ENCODE peak calls at places on chromosomes 13 and 19, in nine cellular contexts. One of them, this sample, is unnamed.
A peak's percentile ranks its signal among the peaks of the same experiment; 100 is the strongest.

GRCh38 chr13:50826035-50826434 is 17.5 kb downstream of the DLEU7 start:
- DNase-seq in breast epithelium: no peak
- DNase-seq in sigmoid colon: no peak
- DNase-seq in endothelial cell of umbilical vein: no peak
- DNase-seq in GM23338: peak; percentile 26
- DNase-seq in HepG2: no peak
- DNase-seq in K562: no peak
- DNase-seq in GM12878: no peak
- DNase-seq in esophagus muscularis mucosa: no peak
- DNase-seq in this sample: no peak

GRCh38 chr19:10961763-10962536 is 1.1 kb downstream of the SMARCA4 start:
- DNase-seq in breast epithelium: no peak
- DNase-seq in sigmoid colon: no peak
- DNase-seq in endothelial cell of umbilical vein: peak; percentile 44
- DNase-seq in GM23338: no peak
- DNase-seq in HepG2: no peak
- DNase-seq in K562: peak; percentile 33
- DNase-seq in GM12878: no peak
- DNase-seq in esophagus muscularis mucosa: no peak
- DNase-seq in this sample: no peak

GRCh38 chr13:94345374-94346195 is 133.9 kb downstream of the DCT start:
- DNase-seq in breast epithelium: no peak
- DNase-seq in sigmoid colon: no peak
- DNase-seq in endothelial cell of umbilical vein: peak; percentile 73
- DNase-seq in GM23338: no peak
- DNase-seq in HepG2: peak; percentile 22
- DNase-seq in K562: no peak
- DNase-seq in GM12878: no peak
- DNase-seq in esophagus muscularis mucosa: no peak
- DNase-seq in this sample: no peak

GRCh38 chr13:27354379-27354778 is 70.0 kb upstream of the GTF3A start:
- DNase-seq in breast epithelium: no peak
- DNase-seq in sigmoid colon: no peak
- DNase-seq in endothelial cell of umbilical vein: no peak
- DNase-seq in GM23338: no peak
- DNase-seq in HepG2: no peak
- DNase-seq in K562: no peak
- DNase-seq in GM12878: no peak
- DNase-seq in esophagus muscularis mucosa: no peak
- DNase-seq in this sample: no peak

GRCh38 chr19:47608908-47609879 is at the start of gene BICRA:
- DNase-seq in breast epithelium: peak; percentile 82
- DNase-seq in sigmoid colon: peak; percentile 94
- DNase-seq in endothelial cell of umbilical vein: peak; percentile 62
- DNase-seq in GM23338: peak; percentile 92
- DNase-seq in HepG2: peak; percentile 65
- DNase-seq in K562: peak; percentile 88
- DNase-seq in GM12878: no peak
- DNase-seq in esophagus muscularis mucosa: peak; percentile 93
- DNase-seq in this sample: peak; percentile 87

GRCh38 chr13:50129923-50130685 is 114.9 kb downstream of the KCNRG start:
- DNase-seq in breast epithelium: no peak
- DNase-seq in sigmoid colon: peak; percentile 70
- DNase-seq in endothelial cell of umbilical vein: no peak
- DNase-seq in GM23338: peak; percentile 73
- DNase-seq in HepG2: no peak
- DNase-seq in K562: no peak
- DNase-seq in GM12878: no peak
- DNase-seq in esophagus muscularis mucosa: peak; percentile 91
- DNase-seq in this sample: no peak

GRCh38 chr19:41621654-41622053 is 5.2 kb downstream of the CEACAM4 start:
- DNase-seq in breast epithelium: no peak
- DNase-seq in sigmoid colon: no peak
- DNase-seq in endothelial cell of umbilical vein: no peak
- DNase-seq in GM23338: no peak
- DNase-seq in HepG2: no peak
- DNase-seq in K562: no peak
- DNase-seq in GM12878: no peak
- DNase-seq in esophagus muscularis mucosa: no peak
- DNase-seq in this sample: no peak

GRCh38 chr13:41562083-41562482 is 104.7 kb downstream of the RGCC start:
- DNase-seq in breast epithelium: no peak
- DNase-seq in sigmoid colon: peak; percentile 87
- DNase-seq in endothelial cell of umbilical vein: peak; percentile 49
- DNase-seq in GM23338: no peak
- DNase-seq in HepG2: no peak
- DNase-seq in K562: no peak
- DNase-seq in GM12878: no peak
- DNase-seq in esophagus muscularis mucosa: no peak
- DNase-seq in this sample: no peak

GRCh38 chr13:30194906-30195305 is 112.4 kb downstream of the KATNAL1 start:
- DNase-seq in breast epithelium: no peak
- DNase-seq in sigmoid colon: no peak
- DNase-seq in endothelial cell of umbilical vein: no peak
- DNase-seq in GM23338: peak; percentile 40
- DNase-seq in HepG2: no peak
- DNase-seq in K562: no peak
- DNase-seq in GM12878: no peak
- DNase-seq in esophagus muscularis mucosa: no peak
- DNase-seq in this sample: no peak
- H3K27ac ChIP-seq in breast epithelium: no peak overlapping the region
- H3K27ac ChIP-seq in sigmoid colon: no peak overlapping the region
- H3K27ac ChIP-seq in endothelial cell of umbilical vein: no peak overlapping the region
- H3K27ac ChIP-seq in GM23338: no peak overlapping the region
- H3K27ac ChIP-seq in HepG2: no peak overlapping the region
- H3K27ac ChIP-seq in K562: no peak overlapping the region
- H3K27ac ChIP-seq in GM12878: peak overlapping the region; percentile 70
- H3K27ac ChIP-seq in esophagus muscularis mucosa: no peak overlapping the region
- H3K27ac ChIP-seq in this sample: no peak overlapping the region

GRCh38 chr19:16375157-16375935 is 50.7 kb downstream of the KLF2 start:
- DNase-seq in breast epithelium: no peak
- DNase-seq in sigmoid colon: no peak
- DNase-seq in endothelial cell of umbilical vein: no peak
- DNase-seq in GM23338: no peak
- DNase-seq in HepG2: no peak
- DNase-seq in K562: no peak
- DNase-seq in GM12878: no peak
- DNase-seq in esophagus muscularis mucosa: no peak
- DNase-seq in this sample: no peak
- H3K4me1 ChIP-seq in breast epithelium: peaks cover 4% of the 10 kb centered on the region
- H3K4me1 ChIP-seq in sigmoid colon: peaks cover 11% of the 10 kb centered on the region
- H3K4me1 ChIP-seq in endothelial cell of umbilical vein: peaks cover 13% of the 10 kb centered on the region
- H3K4me1 ChIP-seq in GM23338: no peaks in the 10 kb centered on the region
- H3K4me1 ChIP-seq in HepG2: peaks cover 31% of the 10 kb centered on the region
- H3K4me1 ChIP-seq in K562: peaks cover 32% of the 10 kb centered on the region
- H3K4me1 ChIP-seq in GM12878: peaks cover 32% of the 10 kb centered on the region
- H3K4me1 ChIP-seq in esophagus muscularis mucosa: peaks cover 47% of the 10 kb centered on the region
- H3K4me1 ChIP-seq in this sample: peaks cover 49% of the 10 kb centered on the region

GRCh38 chr19:48698046-48698445 is 2.3 kb downstream of the FUT2 start:
- DNase-seq in breast epithelium: no peak
- DNase-seq in sigmoid colon: no peak
- DNase-seq in endothelial cell of umbilical vein: peak; percentile 60
- DNase-seq in GM23338: no peak
- DNase-seq in HepG2: no peak
- DNase-seq in K562: peak; percentile 79
- DNase-seq in GM12878: no peak
- DNase-seq in esophagus muscularis mucosa: no peak
- DNase-seq in this sample: peak; percentile 87

GRCh38 chr19:48695743-48696352 is at the start of gene FUT2:
- DNase-seq in breast epithelium: no peak
- DNase-seq in sigmoid colon: no peak
- DNase-seq in endothelial cell of umbilical vein: no peak
- DNase-seq in GM23338: peak; percentile 86
- DNase-seq in HepG2: no peak
- DNase-seq in K562: no peak
- DNase-seq in GM12878: no peak
- DNase-seq in esophagus muscularis mucosa: no peak
- DNase-seq in this sample: peak; percentile 90

GRCh38 chr19:48696353-48697010 is 711 bp downstream of the FUT2 start:
- DNase-seq in breast epithelium: no peak
- DNase-seq in sigmoid colon: no peak
- DNase-seq in endothelial cell of umbilical vein: no peak
- DNase-seq in GM23338: peak; percentile 72
- DNase-seq in HepG2: no peak
- DNase-seq in K562: no peak
- DNase-seq in GM12878: no peak
- DNase-seq in esophagus muscularis mucosa: no peak
- DNase-seq in this sample: peak; percentile 47
- TF ChIP-seq POLR2AphosphoS5 in breast epithelium: no peak
- TF ChIP-seq POLR2AphosphoS5 in sigmoid colon: no peak
- TF ChIP-seq POLR2AphosphoS5 in endothelial cell of umbilical vein: no peak
- TF ChIP-seq POLR2AphosphoS5 in GM23338: no peak
- TF ChIP-seq POLR2AphosphoS5 in HepG2: no peak
- TF ChIP-seq POLR2AphosphoS5 in K562: no peak
- TF ChIP-seq POLR2AphosphoS5 in GM12878: no peak
- TF ChIP-seq POLR2AphosphoS5 in esophagus muscularis mucosa: no peak
- TF ChIP-seq POLR2AphosphoS5 in this sample: no peak

GRCh38 chr19:2547033-2547680 is 71.2 kb downstream of the GADD45B start:
- DNase-seq in breast epithelium: no peak
- DNase-seq in sigmoid colon: peak; percentile 61
- DNase-seq in endothelial cell of umbilical vein: no peak
- DNase-seq in GM23338: no peak
- DNase-seq in HepG2: peak; percentile 76
- DNase-seq in K562: no peak
- DNase-seq in GM12878: no peak
- DNase-seq in esophagus muscularis mucosa: no peak
- DNase-seq in this sample: no peak
- H3K27ac ChIP-seq in breast epithelium: peak overlapping the region; percentile 88
- H3K27ac ChIP-seq in sigmoid colon: peak overlapping the region; percentile 96
- H3K27ac ChIP-seq in endothelial cell of umbilical vein: peak overlapping the region; percentile 82
- H3K27ac ChIP-seq in GM23338: peak overlapping the region; percentile 32
- H3K27ac ChIP-seq in HepG2: peak overlapping the region; percentile 100
- H3K27ac ChIP-seq in K562: no peak overlapping the region
- H3K27ac ChIP-seq in GM12878: no peak overlapping the region
- H3K27ac ChIP-seq in esophagus muscularis mucosa: peak overlapping the region; percentile 97
- H3K27ac ChIP-seq in this sample: peak overlapping the region; percentile 40

GRCh38 chr19:5628919-5629481 is 6.1 kb downstream of the SAFB start:
- DNase-seq in breast epithelium: no peak
- DNase-seq in sigmoid colon: no peak
- DNase-seq in endothelial cell of umbilical vein: no peak
- DNase-seq in GM23338: no peak
- DNase-seq in HepG2: no peak
- DNase-seq in K562: no peak
- DNase-seq in GM12878: no peak
- DNase-seq in esophagus muscularis mucosa: no peak
- DNase-seq in this sample: no peak

GRCh38 chr19:5628470-5628869 is 5.6 kb downstream of the SAFB start:
- DNase-seq in breast epithelium: no peak
- DNase-seq in sigmoid colon: no peak
- DNase-seq in endothelial cell of umbilical vein: no peak
- DNase-seq in GM23338: no peak
- DNase-seq in HepG2: no peak
- DNase-seq in K562: no peak
- DNase-seq in GM12878: no peak
- DNase-seq in esophagus muscularis mucosa: no peak
- DNase-seq in this sample: no peak

GRCh38 chr19:5632657-5633056 is 9.8 kb downstream of the SAFB start:
- DNase-seq in breast epithelium: no peak
- DNase-seq in sigmoid colon: no peak
- DNase-seq in endothelial cell of umbilical vein: no peak
- DNase-seq in GM23338: no peak
- DNase-seq in HepG2: no peak
- DNase-seq in K562: no peak
- DNase-seq in GM12878: no peak
- DNase-seq in esophagus muscularis mucosa: no peak
- DNase-seq in this sample: no peak

GRCh38 chr19:5632241-5632612 is 9.3 kb downstream of the SAFB start:
- DNase-seq in breast epithelium: no peak
- DNase-seq in sigmoid colon: no peak
- DNase-seq in endothelial cell of umbilical vein: no peak
- DNase-seq in GM23338: no peak
- DNase-seq in HepG2: no peak
- DNase-seq in K562: no peak
- DNase-seq in GM12878: no peak
- DNase-seq in esophagus muscularis mucosa: no peak
- DNase-seq in this sample: no peak

GRCh38 chr19:5631511-5632240 is 8.8 kb downstream of the SAFB start:
- DNase-seq in breast epithelium: no peak
- DNase-seq in sigmoid colon: no peak
- DNase-seq in endothelial cell of umbilical vein: no peak
- DNase-seq in GM23338: no peak
- DNase-seq in HepG2: no peak
- DNase-seq in K562: no peak
- DNase-seq in GM12878: no peak
- DNase-seq in esophagus muscularis mucosa: no peak
- DNase-seq in this sample: no peak
- H3K4me1 ChIP-seq in breast epithelium: no peaks in the 10 kb centered on the region
- H3K4me1 ChIP-seq in sigmoid colon: peaks cover 75% of the 10 kb centered on the region
- H3K4me1 ChIP-seq in endothelial cell of umbilical vein: no peaks in the 10 kb centered on the region
- H3K4me1 ChIP-seq in GM23338: no peaks in the 10 kb centered on the region
- H3K4me1 ChIP-seq in HepG2: peaks cover 61% of the 10 kb centered on the region
- H3K4me1 ChIP-seq in K562: peaks cover 23% of the 10 kb centered on the region
- H3K4me1 ChIP-seq in GM12878: peaks cover 24% of the 10 kb centered on the region
- H3K4me1 ChIP-seq in esophagus muscularis mucosa: peaks cover 50% of the 10 kb centered on the region
- H3K4me1 ChIP-seq in this sample: peaks cover 54% of the 10 kb centered on the region